ENCODE peak calls at places on chromosomes 11 and 22, in four cellular contexts. D, U, Y and M are unnamed samples.

GRCh38 chr11:128346808-128347207 is 240.6 kb downstream of the ETS1 start:
- DNase-seq in D (no peak), U (no peak), Y (peak), M (no peak)

GRCh38 chr11:84056696-84057095 is 770.5 kb upstream of the CCDC90B start:
- DNase-seq in D (no peak), U (no peak), Y (no peak), M (no peak)

GRCh38 chr22:22105364-22105763 is 122.8 kb upstream of the TOP3B start:
- DNase-seq in D (no peak), U (no peak), Y (no peak), M (no peak)

GRCh38 chr22:37012262-37012904 is 6.9 kb downstream of the TST start:
- DNase-seq in D (peak), U (no peak), Y (no peak), M (no peak)

GRCh38 chr11:111176603-111177002 is 68.9 kb upstream of the POU2AF2 start:
- DNase-seq in D (no peak), U (no peak), Y (no peak), M (no peak)

GRCh38 chr11:134238956-134239355 is 14.2 kb downstream of the THYN1 start:
- DNase-seq in D (no peak), U (no peak), Y (no peak), M (no peak)

GRCh38 chr22:39994566-39995345 is at the start of gene FAM83F:
- DNase-seq in D (peak), U (no peak), Y (no peak), M (no peak)

GRCh38 chr22:19709063-19709769 is 5.1 kb upstream of the SEPTIN5 start:
- DNase-seq in D (no peak), U (no peak), Y (no peak), M (no peak)

GRCh38 chr22:49637255-49637760 is 190.4 kb downstream of the BRD1 start:
- DNase-seq in D (no peak), U (no peak), Y (no peak), M (no peak)

GRCh38 chr11:65576867-65577755 is 1.3 kb downstream of the EHBP1L1 start:
- DNase-seq in D (no peak), U (no peak), Y (no peak), M (no peak)

GRCh38 chr11:101583180-101584128 is at the start of gene TRPC6:
- DNase-seq in D (no peak), U (no peak), Y (no peak), M (no peak)

GRCh38 chr11:111301004-111301839 is 2.9 kb downstream of the POU2AF3 start:
- DNase-seq in D (peak), U (no peak), Y (no peak), M (no peak)

GRCh38 chr11:86666193-86666592 is 6.2 kb downstream of the ME3 start:
- DNase-seq in D (no peak), U (no peak), Y (no peak), M (no peak)

GRCh38 chr22:19607198-19608113 is 83.2 kb upstream of the CLDN5 start:
- DNase-seq in D (peak), U (no peak), Y (no peak), M (no peak)

GRCh38 chr11:129894281-129895125 is 875 bp downstream of the NFRKB start:
- DNase-seq in D (no peak), U (no peak), Y (no peak), M (no peak)

GRCh38 chr22:35480627-35481565 is 59.7 kb upstream of the RASD2 start:
- DNase-seq in D (no peak), U (no peak), Y (no peak), M (no peak)

GRCh38 chr11:35859311-35859710 is 84.6 kb upstream of the LDLRAD3 start:
- DNase-seq in D (no peak), U (no peak), Y (peak), M (no peak)

GRCh38 chr11:9834281-9834680 is 170.4 kb downstream of the SWAP70 start:
- DNase-seq in D (no peak), U (no peak), Y (no peak), M (no peak)

GRCh38 chr22:42814215-42814614 is 42.9 kb downstream of the ARFGAP3 start:
- DNase-seq in D (no peak), U (no peak), Y (no peak), M (no peak)

GRCh38 chr11:73333626-73334199 is 25.6 kb downstream of the ARHGEF17 start:
- DNase-seq in D (no peak), U (no peak), Y (no peak), M (no peak)

GRCh38 chr11:43738600-43739409 is 58.3 kb downstream of the HSD17B12 start:
- DNase-seq in D (no peak), U (no peak), Y (peak), M (peak)

GRCh38 chr22:23196165-23196564 is 15.9 kb downstream of the BCR start:
- DNase-seq in D (no peak), U (no peak), Y (no peak), M (no peak)

GRCh38 chr22:35111244-35111643 is 45.3 kb downstream of the ISX start:
- DNase-seq in D (no peak), U (no peak), Y (no peak), M (no peak)

GRCh38 chr11:65133724-65134123 is 595 bp downstream of the SYVN1 start:
- DNase-seq in D (peak), U (no peak), Y (no peak), M (no peak)

GRCh38 chr22:41009222-41009948 is 58.2 kb downstream of the RBX1 start:
- DNase-seq in D (no peak), U (no peak), Y (no peak), M (peak)

GRCh38 chr11:119788096-119788883 is 59.3 kb upstream of the NECTIN1 start:
- DNase-seq in D (no peak), U (no peak), Y (no peak), M (no peak)

GRCh38 chr11:60972182-60973030 is 926 bp downstream of the CD6 start:
- DNase-seq in D (no peak), U (no peak), Y (no peak), M (no peak)

GRCh38 chr11:76623171-76623883 is 47.2 kb downstream of the LRRC32 start:
- DNase-seq in D (no peak), U (no peak), Y (peak), M (no peak)

GRCh38 chr22:36816635-36817428 is at the start of gene PVALB:
- DNase-seq in D (no peak), U (peak), Y (no peak), M (no peak)

GRCh38 chr22:49884075-49884474 is 30.4 kb downstream of the ZBED4 start:
- DNase-seq in D (no peak), U (no peak), Y (no peak), M (no peak)

GRCh38 chr11:107397357-107397756 is 60.3 kb downstream of the CWF19L2 start:
- DNase-seq in D (no peak), U (no peak), Y (no peak), M (no peak)

GRCh38 chr11:65278351-65278750 is 16.6 kb downstream of the POLA2 start:
- DNase-seq in D (no peak), U (no peak), Y (no peak), M (no peak)

GRCh38 chr11:73662445-73663157 is 16.2 kb downstream of the PLEKHB1 start:
- DNase-seq in D (no peak), U (no peak), Y (no peak), M (no peak)

GRCh38 chr11:132943325-132943736 is 589.0 kb downstream of the OPCML start:
- DNase-seq in D (no peak), U (no peak), Y (no peak), M (no peak)

GRCh38 chr22:19801340-19802000 is 40.9 kb downstream of the TBX1 start:
- DNase-seq in D (no peak), U (no peak), Y (no peak), M (no peak)

GRCh38 chr11:65861533-65862183 is 1.4 kb downstream of the MUS81 start:
- DNase-seq in D (peak), U (no peak), Y (no peak), M (no peak)